ENCODE peak calls at places on chromosomes 5 and 9, in six cellular contexts. J is CD8-positive, alpha-beta T cell; U is lung; D is uterus; M is aorta; H is K562. B is an unnamed sample.
A peak's percentile ranks its signal among the peaks of the same experiment; 100 is the strongest.

GRCh38 chr5:6723122-6723885 is 10.1 kb downstream of the TENT4A start:
- DNase-seq in J (no peak), U (no peak), D (no peak), M (no peak), H (no peak), B (no peak)

GRCh38 chr9:112447283-112447761 is 39.3 kb upstream of the KIAA1958 start:
- DNase-seq in J (no peak), U (no peak), D (peak; percentile 60), M (no peak), H (peak; percentile 28), B (no peak)

GRCh38 chr9:72149231-72149975 is at the start of gene GDA:
- DNase-seq in J (no peak), U (no peak), D (no peak), M (no peak), H (no peak), B (no peak)

GRCh38 chr5:147763791-147764525 is 18.6 kb downstream of the JAKMIP2 start:
- DNase-seq in J (no peak), U (no peak), D (no peak), M (no peak), H (no peak), B (no peak)

GRCh38 chr5:14526493-14526892 is 55.1 kb upstream of the OTULINL start:
- DNase-seq in J (no peak), U (no peak), D (no peak), M (no peak), H (no peak), B (no peak)

GRCh38 chr9:92962303-92962649 is 15.0 kb downstream of the FGD3 start:
- DNase-seq in J (no peak), U (no peak), D (no peak), M (no peak), H (no peak), B (no peak)

GRCh38 chr5:151238303-151238741 is 14.4 kb upstream of the CCDC69 start:
- DNase-seq in J (no peak), U (no peak), D (peak; percentile 70), M (peak; percentile 78), H (peak; percentile 26), B (no peak)

GRCh38 chr5:175840050-175840841 is 31.1 kb upstream of the CPLX2 start:
- DNase-seq in J (no peak), U (no peak), D (no peak), M (no peak), H (peak; percentile 30), B (no peak)

GRCh38 chr5:67214036-67214435 is 17.4 kb upstream of the CD180 start:
- DNase-seq in J (no peak), U (no peak), D (no peak), M (no peak), H (no peak), B (no peak)

GRCh38 chr5:118984602-118985001 is 3.7 kb downstream of the DTWD2 start:
- DNase-seq in J (no peak), U (no peak), D (no peak), M (no peak), H (no peak), B (no peak)

GRCh38 chr5:125160787-125161502 is 414.5 kb upstream of the ZNF608 start:
- DNase-seq in J (no peak), U (no peak), D (peak; percentile 16), M (peak; percentile 56), H (no peak), B (no peak)
- H3K4me3 ChIP-seq in J (no peak overlapping the region), U (no peak overlapping the region), D (no peak overlapping the region), M (no peak overlapping the region), H (no peak overlapping the region), B (no peak overlapping the region)

GRCh38 chr9:37971107-37971459 is 67.2 kb upstream of the SLC25A51 start:
- DNase-seq in J (no peak), U (no peak), D (no peak), M (peak; percentile 51), H (no peak), B (no peak)

GRCh38 chr9:37969130-37969529 is 65.2 kb upstream of the SLC25A51 start:
- DNase-seq in J (no peak), U (no peak), D (no peak), M (peak; percentile 80), H (peak; percentile 84), B (no peak)

GRCh38 chr9:37970301-37971106 is 66.6 kb upstream of the SLC25A51 start:
- DNase-seq in J (no peak), U (no peak), D (no peak), M (peak; percentile 45), H (no peak), B (no peak)

GRCh38 chr9:37968228-37968672 is 64.3 kb upstream of the SLC25A51 start:
- DNase-seq in J (no peak), U (no peak), D (no peak), M (peak; percentile 71), H (peak; percentile 86), B (no peak)

DNA sequence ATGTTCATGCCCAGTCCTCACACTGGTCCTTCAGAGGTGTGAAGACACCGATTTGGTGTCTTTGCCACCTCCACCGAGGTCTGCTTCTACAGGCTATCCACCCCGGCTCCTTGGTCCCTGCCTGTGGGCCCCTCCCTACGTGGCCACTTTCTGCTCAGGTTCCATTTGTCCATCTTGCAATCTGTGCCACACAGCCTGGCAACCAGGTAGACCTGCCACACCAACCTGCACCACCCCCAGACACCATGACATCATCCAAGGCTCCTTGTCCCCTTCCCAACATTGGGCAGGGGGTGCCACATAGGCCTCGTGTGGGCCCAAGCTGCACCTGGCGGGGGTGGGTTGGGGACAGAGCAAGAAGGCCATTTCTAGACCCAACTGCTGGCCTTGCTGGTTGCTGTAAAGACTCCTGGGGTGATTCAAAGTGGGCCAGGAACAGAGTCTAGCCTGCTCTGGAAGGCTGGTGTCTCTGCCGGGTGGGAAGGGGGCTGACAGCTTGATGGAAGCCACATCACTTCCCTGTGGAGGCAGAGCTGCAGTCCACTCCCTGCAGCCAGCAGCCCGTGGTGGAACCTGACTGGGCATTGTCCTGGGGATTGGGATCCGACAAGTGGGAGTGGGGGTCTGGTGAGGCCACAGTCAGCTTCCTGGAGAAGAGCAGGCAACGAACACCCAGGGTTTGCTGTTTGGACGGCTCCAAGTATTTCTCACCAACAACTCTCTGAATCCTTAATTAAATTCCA is 65.8 kb upstream of the SLC25A51 start:
- DNase-seq in J (no peak), U (no peak), D (no peak), M (peak; percentile 49), H (no peak), B (no peak)
- H3K4me1 ChIP-seq in J (no peaks in the 10 kb centered on the region), U (peaks cover 21% of the 10 kb centered on the region), D (no peaks in the 10 kb centered on the region), M (no peaks in the 10 kb centered on the region), H (peaks cover 14% of the 10 kb centered on the region), B (no peaks in the 10 kb centered on the region)

GRCh38 chr5:2748841-2749513 is 2.5 kb downstream of the IRX2 start:
- DNase-seq in J (no peak), U (no peak), D (no peak), M (no peak), H (no peak), B (no peak)

GRCh38 chr5:2749514-2750025 is 1.9 kb downstream of the IRX2 start:
- DNase-seq in J (no peak), U (no peak), D (no peak), M (no peak), H (no peak), B (no peak)

GRCh38 chr5:2751592-2752021 is at the start of gene IRX2:
- DNase-seq in J (no peak), U (peak; percentile 87), D (no peak), M (peak; percentile 78), H (no peak), B (no peak)

GRCh38 chr5:2750758-2751464 is 566 bp downstream of the IRX2 start:
- DNase-seq in J (no peak), U (no peak), D (no peak), M (no peak), H (no peak), B (no peak)

DNA sequence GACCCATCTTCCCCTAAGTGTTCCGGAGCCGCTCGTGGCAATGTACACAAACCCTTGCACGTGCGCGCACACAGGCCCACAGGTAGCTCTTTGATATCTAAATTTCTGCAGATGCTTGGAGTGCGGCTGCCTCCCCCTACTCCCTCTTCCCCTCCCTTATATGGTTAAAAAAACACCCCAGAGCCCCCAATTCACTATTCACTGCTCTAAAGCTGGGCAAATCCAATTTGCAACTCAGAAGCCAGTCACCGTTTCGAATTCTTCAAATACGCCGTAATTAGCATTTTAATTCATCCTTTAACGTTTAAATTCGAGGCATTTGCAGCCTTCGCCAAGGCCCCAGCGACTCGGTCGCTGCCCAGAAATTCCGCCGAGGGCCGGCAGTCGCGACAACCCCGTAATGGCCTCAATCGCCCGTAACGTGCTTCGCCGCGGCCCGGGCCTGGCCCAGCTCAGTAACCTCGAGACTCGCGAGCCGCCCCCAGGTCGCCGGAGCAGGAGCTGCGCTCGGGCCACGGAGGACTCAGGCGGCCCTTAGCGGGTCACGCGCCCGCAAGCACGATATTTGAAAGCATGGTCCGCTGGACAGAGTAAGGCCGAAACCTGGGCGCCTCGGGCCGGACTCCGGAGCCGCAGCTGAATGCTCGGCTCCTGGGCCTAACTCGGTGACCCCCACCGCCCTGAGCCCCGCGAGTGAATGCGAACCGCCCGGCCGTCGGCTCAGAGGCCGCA is 1.3 kb downstream of the IRX2 start:
- DNase-seq in J (no peak), U (no peak), D (no peak), M (no peak), H (no peak), B (no peak)
- H3K27me3 ChIP-seq in J (peaks cover 15% of the 10 kb centered on the region), U (peaks cover 23% of the 10 kb centered on the region), D (no peaks in the 10 kb centered on the region), M (no peaks in the 10 kb centered on the region), H (peaks cover 5% of the 10 kb centered on the region), B (peaks cover 40% of the 10 kb centered on the region)

GRCh38 chr5:157203417-157203816 is 22.8 kb downstream of the ITK start:
- DNase-seq in J (no peak), U (no peak), D (no peak), M (no peak), H (no peak), B (no peak)
- H3K4me3 ChIP-seq in J (peak overlapping the region; percentile 35), U (no peak overlapping the region), D (no peak overlapping the region), M (no peak overlapping the region), H (no peak overlapping the region), B (peak overlapping the region; percentile 9)

GRCh38 chr5:8829322-8830029 is 716.4 kb downstream of the SEMA5A start:
- DNase-seq in J (no peak), U (peak; percentile 39), D (peak; percentile 63), M (no peak), H (no peak), B (no peak)

GRCh38 chr5:8828596-8829321 is 717.1 kb downstream of the SEMA5A start:
- DNase-seq in J (no peak), U (no peak), D (no peak), M (no peak), H (no peak), B (no peak)

GRCh38 chr5:8827701-8828100 is 718.2 kb downstream of the SEMA5A start:
- DNase-seq in J (no peak), U (no peak), D (no peak), M (no peak), H (no peak), B (no peak)

GRCh38 chr5:8831251-8831650 is 714.6 kb downstream of the SEMA5A start:
- DNase-seq in J (no peak), U (no peak), D (no peak), M (no peak), H (no peak), B (no peak)

DNA sequence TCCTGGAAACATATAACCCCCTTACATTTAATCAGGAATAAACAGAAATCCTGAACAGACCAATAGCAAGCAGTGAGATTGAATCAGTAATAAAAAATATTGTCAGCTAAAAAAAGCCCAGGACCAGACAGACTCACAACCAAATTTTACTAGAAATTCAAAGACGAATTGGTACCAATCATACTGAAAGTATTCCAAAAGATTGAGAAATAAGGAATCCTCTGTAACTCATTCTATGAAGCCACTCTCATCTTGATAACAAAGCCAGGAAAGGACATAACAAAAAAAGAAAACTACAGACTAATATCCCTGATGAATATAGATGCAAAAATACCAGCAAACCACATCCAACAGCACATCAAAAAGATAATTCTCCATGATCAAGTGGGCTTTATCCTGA is 714.0 kb downstream of the SEMA5A start:
- DNase-seq in J (no peak), U (no peak), D (no peak), M (no peak), H (no peak), B (no peak)
- H3K4me1 ChIP-seq in J (no peaks in the 10 kb centered on the region), U (peaks cover 2% of the 10 kb centered on the region), D (no peaks in the 10 kb centered on the region), M (no peaks in the 10 kb centered on the region), H (no peaks in the 10 kb centered on the region), B (no peaks in the 10 kb centered on the region)

GRCh38 chr9:131810351-131811170 is 70.7 kb upstream of the RAPGEF1 start:
- DNase-seq in J (no peak), U (no peak), D (no peak), M (peak; percentile 62), H (no peak), B (no peak)
- H3K27me3 ChIP-seq in J (no peaks in the 10 kb centered on the region), U (no peaks in the 10 kb centered on the region), D (no peaks in the 10 kb centered on the region), M (no peaks in the 10 kb centered on the region), H (peaks cover 30% of the 10 kb centered on the region), B (peaks cover 3% of the 10 kb centered on the region)